ENCODE peak calls at places on chromosomes 16 and 17, in seven cellular contexts. I is ACHN; E is COR-L47; B is stimulated activated CD8-positive, alpha-beta memory T cell treated with anti-CD3 and anti-CD28 coated beads, Interleukin-2, amount 100 ng/mL, for 1 hour; O is breast epithelium; H is Caki2; M is activated T-cell treated with anti-CD3 and anti-CD28 coated beads, Interleukin-2, amount 50 U/mL, for 4 hours. N is an unnamed sample.

GRCh38 chr17:76866774-76867577 is 1.2 kb upstream of the MGAT5B start:
- DNase-seq in I (peak; percentile 76), E (no peak), B (no peak), O (no peak), H (peak; percentile 84), M (no peak), N (peak; percentile 78)

GRCh38 chr16:30458561-30459394 is 13.1 kb upstream of the SEPHS2 start:
- DNase-seq in I (no peak), E (no peak), B (peak; percentile 44), O (no peak), H (no peak), M (peak; percentile 72), N (no peak)

GRCh38 chr17:66677201-66677981 is 157.5 kb upstream of the CACNG5 start:
- DNase-seq in I (no peak), E (no peak), B (no peak), O (no peak), H (no peak), M (no peak), N (peak; percentile 50)

GRCh38 chr16:19835989-19836421 is 48.6 kb downstream of the GPRC5B start:
- DNase-seq in I (no peak), E (no peak), B (no peak), O (no peak), H (no peak), M (no peak), N (no peak)

GRCh38 chr17:7686221-7687071 is 844 bp downstream of the TP53 start:
- DNase-seq in I (peak; percentile 85), E (peak; percentile 64), B (peak; percentile 60), O (peak; percentile 76), H (peak; percentile 91), M (peak; percentile 64), N (peak; percentile 63)

GRCh38 chr17:21284319-21285163 is at the start of gene MAP2K3:
- DNase-seq in I (peak; percentile 99), E (peak; percentile 92), B (peak; percentile 94), O (peak; percentile 99), H (peak; percentile 97), M (peak; percentile 96), N (peak; percentile 92)

GRCh38 chr16:49019081-49019633 is 262.5 kb downstream of the CBLN1 start:
- DNase-seq in I (peak; percentile 79), E (peak; percentile 63), B (no peak), O (no peak), H (peak; percentile 81), M (no peak), N (no peak)

GRCh38 chr17:64773836-64774761 is 112.0 kb upstream of the SMURF2 start:
- DNase-seq in I (peak; percentile 88), E (peak; percentile 75), B (no peak), O (peak; percentile 70), H (peak; percentile 91), M (no peak), N (peak; percentile 63)

GRCh38 chr17:59094921-59095530 is 11.7 kb downstream of the TRIM37 start:
- DNase-seq in I (no peak), E (no peak), B (no peak), O (no peak), H (peak; percentile 98), M (no peak), N (peak; percentile 47)

GRCh38 chr17:78774456-78774855 is 7.6 kb downstream of the CYTH1 start:
- DNase-seq in I (no peak), E (no peak), B (no peak), O (no peak), H (no peak), M (no peak), N (no peak)

GRCh38 chr16:49928176-49928892 is 72.4 kb upstream of the ZNF423 start:
- DNase-seq in I (no peak), E (no peak), B (no peak), O (no peak), H (no peak), M (no peak), N (no peak)

GRCh38 chr17:5299383-5299782 is 17.3 kb downstream of the RABEP1 start:
- DNase-seq in I (no peak), E (no peak), B (no peak), O (no peak), H (no peak), M (no peak), N (no peak)

GRCh38 chr16:14007460-14007859 is 63.7 kb upstream of the MRTFB start:
- DNase-seq in I (no peak), E (no peak), B (no peak), O (no peak), H (no peak), M (no peak), N (no peak)

GRCh38 chr17:438191-438590 is 85.6 kb upstream of the RPH3AL start:
- DNase-seq in I (no peak), E (no peak), B (no peak), O (no peak), H (no peak), M (no peak), N (no peak)

N was measured in RCC 7860.